ENCODE peak calls at places on chromosomes 1 and 21, in seven cellular contexts. A, P, F, B, Q, K and G are unnamed samples.

GRCh38 chr1:54207287-54207686 is 7.3 kb downstream of the MRPL37 start:
- DNase-seq in F (no peak), Q (no peak), B (no peak), K (no peak), A (no peak), P (no peak), G (no peak)

GRCh38 chr1:152189657-152190442 is 30.8 kb upstream of the RPTN start:
- DNase-seq in B (peak), Q (peak), F (no peak), A (peak), P (peak), K (peak), G (no peak)

GRCh38 chr1:248863011-248863881 is 4.4 kb upstream of the ZNF692 start:
- DNase-seq in F (peak), K (no peak), P (peak), A (peak), B (peak), Q (peak), G (no peak)

GRCh38 chr1:53686371-53687267 is 52.3 kb downstream of the GLIS1 start:
- DNase-seq in F (no peak), P (no peak), B (no peak), A (no peak), Q (no peak), K (no peak), G (no peak)

GRCh38 chr21:34836103-34836932 is 167.5 kb downstream of the CLIC6 start:
- DNase-seq in Q (no peak), B (no peak), P (no peak), K (peak), F (peak), A (no peak), G (no peak)

GRCh38 chr1:40748841-40749718 is 34.5 kb upstream of the KCNQ4 start:
- DNase-seq in F (no peak), K (no peak), Q (no peak), B (no peak), P (no peak), A (no peak), G (no peak)

GRCh38 chr1:7783178-7783711 is 846 bp upstream of the PER3 start:
- DNase-seq in F (no peak), P (peak), A (peak), K (peak), B (peak), Q (no peak), G (peak)

GRCh38 chr21:43697758-43698643 is 20.9 kb upstream of the PDXK start:
- DNase-seq in F (no peak), K (no peak), P (no peak), A (no peak), Q (no peak), B (no peak), G (no peak)

GRCh38 chr1:235299514-235299858 is 28.5 kb downstream of the ARID4B start:
- DNase-seq in A (no peak), Q (no peak), B (no peak), K (no peak), P (no peak), F (no peak), G (no peak)

GRCh38 chr1:43706598-43707190 is 642 bp upstream of the ST3GAL3 start:
- DNase-seq in A (peak), P (no peak), Q (peak), B (peak), F (no peak), K (peak), G (no peak)

GRCh38 chr1:23483327-23484252 is at the start of gene ASAP3:
- DNase-seq in B (no peak), K (peak), P (no peak), A (peak), Q (no peak), F (no peak), G (peak)

GRCh38 chr21:35924714-35925301 is 135.5 kb downstream of the SETD4 start:
- DNase-seq in B (no peak), F (no peak), K (peak), A (no peak), Q (no peak), P (no peak), G (no peak)

GRCh38 chr1:20078166-20078565 is 8.2 kb downstream of the PLA2G5 start:
- DNase-seq in A (no peak), K (no peak), Q (no peak), P (no peak), B (no peak), F (no peak), G (no peak)

GRCh38 chr21:34020005-34020847 is 53.2 kb upstream of the MRPS6 start:
- DNase-seq in P (peak), F (no peak), B (no peak), Q (no peak), A (no peak), K (no peak), G (no peak)

GRCh38 chr1:41427022-41427942 is 57.2 kb downstream of the EDN2 start:
- DNase-seq in F (no peak), K (no peak), P (no peak), A (no peak), B (no peak), Q (no peak), G (no peak)

GRCh38 chr1:109197163-109198042 is 16.3 kb upstream of the SARS1 start:
- DNase-seq in A (peak), B (no peak), F (peak), P (no peak), K (peak), Q (no peak), G (peak)

GRCh38 chr21:46369520-46370235 is 45.7 kb downstream of the PCNT start:
- DNase-seq in Q (peak), F (no peak), K (no peak), A (no peak), B (no peak), P (no peak), G (no peak)

GRCh38 chr21:36150192-36150711 is 6.4 kb upstream of the DOP1B start:
- DNase-seq in F (no peak), Q (peak), K (no peak), P (no peak), B (no peak), A (no peak), G (no peak)

GRCh38 chr1:53696578-53696977 is 42.4 kb downstream of the GLIS1 start:
- DNase-seq in K (no peak), Q (no peak), A (no peak), B (no peak), F (no peak), P (no peak), G (no peak)

GRCh38 chr1:1123581-1124507 is 8.0 kb upstream of the C1orf159 start:
- DNase-seq in A (no peak), F (no peak), K (peak), B (no peak), P (no peak), Q (no peak), G (no peak)

GRCh38 chr1:152398812-152399698 is 15.0 kb downstream of the CRNN start:
- DNase-seq in P (no peak), A (peak), F (no peak), B (peak), Q (no peak), K (peak), G (no peak)

GRCh38 chr1:247110627-247111258 is 6.6 kb upstream of the ZNF669 start:
- DNase-seq in Q (no peak), P (no peak), B (no peak), A (no peak), F (no peak), K (peak), G (no peak)

GRCh38 chr21:20108976-20109375 is 889.2 kb upstream of the NCAM2 start:
- DNase-seq in F (no peak), Q (no peak), P (no peak), B (no peak), A (no peak), K (no peak), G (no peak)

GRCh38 chr1:6121021-6121421 is 59.1 kb downstream of the CHD5 start:
- DNase-seq in B (no peak), K (no peak), Q (no peak), A (no peak), P (no peak), F (no peak), G (no peak)